ENCODE peak calls at places on chromosomes 4 and X, in five cellular contexts. One of them, this sample, is unnamed. For H3K36me3, the result is how much of the 10 kb centered on the place peaks cover.

GRCh38 chrX:97481228-97481627 is 597.5 kb downstream of the RPA4 start:
- DNase-seq in psoas muscle: no peak
- DNase-seq in gastrocnemius medialis: no peak
- DNase-seq in CD8-positive, alpha-beta T cell: no peak
- DNase-seq in sigmoid colon: no peak
- DNase-seq in this sample: no peak

GRCh38 chr4:174437324-174437723 is 85.0 kb downstream of the HPGD start:
- DNase-seq in psoas muscle: no peak
- DNase-seq in gastrocnemius medialis: no peak
- DNase-seq in CD8-positive, alpha-beta T cell: no peak
- DNase-seq in sigmoid colon: no peak
- DNase-seq in this sample: no peak

GRCh38 chr4:13047591-13047990 is 436.5 kb downstream of the RAB28 start:
- DNase-seq in psoas muscle: no peak
- DNase-seq in gastrocnemius medialis: no peak
- DNase-seq in CD8-positive, alpha-beta T cell: no peak
- DNase-seq in sigmoid colon: no peak
- DNase-seq in this sample: no peak

GRCh38 chr4:98663226-98664006 is 5.0 kb upstream of the TSPAN5 start:
- DNase-seq in psoas muscle: no peak
- DNase-seq in gastrocnemius medialis: no peak
- DNase-seq in CD8-positive, alpha-beta T cell: peak
- DNase-seq in sigmoid colon: no peak
- DNase-seq in this sample: peak

GRCh38 chr4:47530801-47531200 is 45.7 kb downstream of the ATP10D start:
- DNase-seq in psoas muscle: no peak
- DNase-seq in gastrocnemius medialis: no peak
- DNase-seq in CD8-positive, alpha-beta T cell: no peak
- DNase-seq in sigmoid colon: no peak
- DNase-seq in this sample: no peak

GRCh38 chr4:108852691-108853090 is 89.8 kb upstream of the ETNPPL start:
- DNase-seq in psoas muscle: no peak
- DNase-seq in gastrocnemius medialis: no peak
- DNase-seq in CD8-positive, alpha-beta T cell: no peak
- DNase-seq in sigmoid colon: no peak
- DNase-seq in this sample: no peak

GRCh38 chr4:29326004-29326403 is 1394.2 kb upstream of the PCDH7 start:
- DNase-seq in psoas muscle: no peak
- DNase-seq in gastrocnemius medialis: no peak
- DNase-seq in CD8-positive, alpha-beta T cell: no peak
- DNase-seq in sigmoid colon: no peak
- DNase-seq in this sample: no peak

GRCh38 chr4:111562811-111563210 is 582.4 kb upstream of the FAM241A start:
- DNase-seq in psoas muscle: no peak
- DNase-seq in gastrocnemius medialis: no peak
- DNase-seq in CD8-positive, alpha-beta T cell: no peak
- DNase-seq in sigmoid colon: no peak
- DNase-seq in this sample: no peak

GRCh38 chr4:28686618-28687017 is 1826.0 kb downstream of the STIM2 start:
- DNase-seq in psoas muscle: no peak
- DNase-seq in gastrocnemius medialis: no peak
- DNase-seq in CD8-positive, alpha-beta T cell: no peak
- DNase-seq in sigmoid colon: no peak
- DNase-seq in this sample: no peak

GRCh38 chr4:57462843-57463242 is 352.7 kb upstream of the IGFBP7 start:
- DNase-seq in psoas muscle: no peak
- DNase-seq in gastrocnemius medialis: no peak
- DNase-seq in CD8-positive, alpha-beta T cell: no peak
- DNase-seq in sigmoid colon: no peak
- DNase-seq in this sample: no peak

GRCh38 chr4:6270691-6271121 is 1.1 kb downstream of the WFS1 start:
- DNase-seq in psoas muscle: peak
- DNase-seq in gastrocnemius medialis: no peak
- DNase-seq in CD8-positive, alpha-beta T cell: no peak
- DNase-seq in sigmoid colon: no peak
- DNase-seq in this sample: no peak

GRCh38 chrX:111581086-111581485 is 69.6 kb downstream of the SERTM2 start:
- DNase-seq in psoas muscle: no peak
- DNase-seq in gastrocnemius medialis: no peak
- DNase-seq in CD8-positive, alpha-beta T cell: no peak
- DNase-seq in sigmoid colon: no peak
- DNase-seq in this sample: no peak

GRCh38 chrX:34900691-34901090 is 41.9 kb upstream of the FAM47B start:
- DNase-seq in psoas muscle: no peak
- DNase-seq in gastrocnemius medialis: no peak
- DNase-seq in CD8-positive, alpha-beta T cell: no peak
- DNase-seq in sigmoid colon: no peak
- DNase-seq in this sample: no peak

GRCh38 chrX:123308663-123309062 is 124.6 kb downstream of the GRIA3 start:
- DNase-seq in psoas muscle: no peak
- DNase-seq in gastrocnemius medialis: no peak
- DNase-seq in CD8-positive, alpha-beta T cell: no peak
- DNase-seq in sigmoid colon: no peak
- DNase-seq in this sample: no peak

GRCh38 chrX:38805294-38806053 is 4.2 kb downstream of the MID1IP1 start:
- DNase-seq in psoas muscle: peak
- DNase-seq in gastrocnemius medialis: peak
- DNase-seq in CD8-positive, alpha-beta T cell: peak
- DNase-seq in sigmoid colon: peak
- DNase-seq in this sample: peak

GRCh38 chrX:147838465-147839131 is 73.1 kb upstream of the FMR1 start:
- DNase-seq in psoas muscle: no peak
- DNase-seq in gastrocnemius medialis: no peak
- DNase-seq in CD8-positive, alpha-beta T cell: no peak
- DNase-seq in sigmoid colon: no peak
- DNase-seq in this sample: no peak

GRCh38 chrX:24702362-24703184 is 8.9 kb downstream of the POLA1 start:
- DNase-seq in psoas muscle: no peak
- DNase-seq in gastrocnemius medialis: no peak
- DNase-seq in CD8-positive, alpha-beta T cell: no peak
- DNase-seq in sigmoid colon: no peak
- DNase-seq in this sample: peak

GRCh38 chr4:79317711-79318110 is 8.2 kb downstream of the NAA11 start:
- DNase-seq in psoas muscle: no peak
- DNase-seq in gastrocnemius medialis: no peak
- DNase-seq in CD8-positive, alpha-beta T cell: no peak
- DNase-seq in sigmoid colon: no peak
- DNase-seq in this sample: no peak

GRCh38 chr4:108796173-108796572 is 33.3 kb upstream of the ETNPPL start:
- DNase-seq in psoas muscle: no peak
- DNase-seq in gastrocnemius medialis: no peak
- DNase-seq in CD8-positive, alpha-beta T cell: no peak
- DNase-seq in sigmoid colon: no peak
- DNase-seq in this sample: no peak

GRCh38 chr4:183960021-183960420 is 54.9 kb downstream of the STOX2 start:
- DNase-seq in psoas muscle: peak
- DNase-seq in gastrocnemius medialis: peak
- DNase-seq in CD8-positive, alpha-beta T cell: no peak
- DNase-seq in sigmoid colon: peak
- DNase-seq in this sample: no peak

GRCh38 chr4:162699629-162700028 is 467.1 kb downstream of the NAF1 start:
- DNase-seq in psoas muscle: no peak
- DNase-seq in gastrocnemius medialis: no peak
- DNase-seq in CD8-positive, alpha-beta T cell: no peak
- DNase-seq in sigmoid colon: no peak
- DNase-seq in this sample: no peak

GRCh38 chr4:138320030-138320429 is 77.9 kb upstream of the SLC7A11 start:
- DNase-seq in psoas muscle: no peak
- DNase-seq in gastrocnemius medialis: no peak
- DNase-seq in CD8-positive, alpha-beta T cell: no peak
- DNase-seq in sigmoid colon: no peak
- DNase-seq in this sample: no peak

GRCh38 chrX:154125356-154126040 is 18.5 kb upstream of the OPN1LW start:
- DNase-seq in psoas muscle: no peak
- DNase-seq in gastrocnemius medialis: no peak
- DNase-seq in CD8-positive, alpha-beta T cell: no peak
- DNase-seq in sigmoid colon: no peak
- DNase-seq in this sample: no peak

GRCh38 chrX:44183329-44183728 is 160.1 kb downstream of the EFHC2 start:
- DNase-seq in psoas muscle: no peak
- DNase-seq in gastrocnemius medialis: no peak
- DNase-seq in CD8-positive, alpha-beta T cell: no peak
- DNase-seq in sigmoid colon: no peak
- DNase-seq in this sample: no peak

GRCh38 chr4:134200811-134201215 is 776 bp downstream of the PABPC4L start:
- DNase-seq in psoas muscle: peak
- DNase-seq in gastrocnemius medialis: no peak
- DNase-seq in CD8-positive, alpha-beta T cell: no peak
- DNase-seq in sigmoid colon: peak
- DNase-seq in this sample: no peak

GRCh38 chr4:8198906-8199593 is at the start of gene SH3TC1:
- DNase-seq in psoas muscle: peak
- DNase-seq in gastrocnemius medialis: peak
- DNase-seq in CD8-positive, alpha-beta T cell: peak
- DNase-seq in sigmoid colon: peak
- DNase-seq in this sample: peak

GRCh38 chr4:8199594-8200301 is 658 bp downstream of the SH3TC1 start:
- DNase-seq in psoas muscle: no peak
- DNase-seq in gastrocnemius medialis: no peak
- DNase-seq in CD8-positive, alpha-beta T cell: no peak
- DNase-seq in sigmoid colon: no peak
- DNase-seq in this sample: peak

GRCh38 chr4:8202108-8202507 is 3.0 kb downstream of the SH3TC1 start:
- DNase-seq in psoas muscle: no peak
- DNase-seq in gastrocnemius medialis: no peak
- DNase-seq in CD8-positive, alpha-beta T cell: no peak
- DNase-seq in sigmoid colon: no peak
- DNase-seq in this sample: no peak

GRCh38 chr4:8201341-8201781 is 2.3 kb downstream of the SH3TC1 start:
- DNase-seq in psoas muscle: no peak
- DNase-seq in gastrocnemius medialis: no peak
- DNase-seq in CD8-positive, alpha-beta T cell: no peak
- DNase-seq in sigmoid colon: no peak
- DNase-seq in this sample: peak

DNA sequence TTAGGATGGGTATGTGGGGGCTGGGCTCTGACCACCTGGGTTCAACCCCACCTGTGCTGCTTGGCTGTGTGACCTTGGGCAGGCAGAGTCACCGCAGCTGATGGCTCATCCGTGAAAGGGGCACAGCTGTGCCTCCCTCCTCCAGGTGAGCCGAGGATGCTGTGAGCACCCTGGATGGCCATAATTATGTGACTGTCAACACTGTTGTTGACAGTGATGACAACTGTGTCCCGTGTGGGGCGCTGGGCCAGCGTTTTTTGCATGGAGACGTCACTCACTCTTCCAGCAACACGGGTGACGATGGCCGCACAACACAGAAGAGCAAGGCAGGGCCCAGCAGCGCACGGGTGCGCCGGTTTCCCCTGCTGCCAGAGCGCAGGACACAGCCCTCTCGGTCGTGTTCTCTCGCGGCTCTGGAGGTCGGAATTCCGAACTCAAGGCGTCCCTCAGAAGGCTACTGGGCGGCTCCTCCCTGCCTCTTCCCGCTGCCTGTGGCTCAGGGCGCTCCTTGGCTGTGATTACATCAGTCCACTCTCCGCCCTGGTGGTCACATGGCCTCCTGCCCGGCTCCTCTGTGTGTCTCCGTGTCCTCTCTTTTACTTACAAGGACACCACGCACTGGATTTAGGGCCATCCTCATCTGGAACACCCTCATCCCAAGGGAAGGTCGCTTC is 1.3 kb downstream of the SH3TC1 start:
- DNase-seq in psoas muscle: peak
- DNase-seq in gastrocnemius medialis: peak
- DNase-seq in CD8-positive, alpha-beta T cell: no peak
- DNase-seq in sigmoid colon: peak
- DNase-seq in this sample: peak
- H3K4me3 ChIP-seq in psoas muscle: peak
- H3K4me3 ChIP-seq in gastrocnemius medialis: peak
- H3K4me3 ChIP-seq in CD8-positive, alpha-beta T cell: peak
- H3K4me3 ChIP-seq in sigmoid colon: no peak
- H3K4me3 ChIP-seq in this sample: peak

DNA sequence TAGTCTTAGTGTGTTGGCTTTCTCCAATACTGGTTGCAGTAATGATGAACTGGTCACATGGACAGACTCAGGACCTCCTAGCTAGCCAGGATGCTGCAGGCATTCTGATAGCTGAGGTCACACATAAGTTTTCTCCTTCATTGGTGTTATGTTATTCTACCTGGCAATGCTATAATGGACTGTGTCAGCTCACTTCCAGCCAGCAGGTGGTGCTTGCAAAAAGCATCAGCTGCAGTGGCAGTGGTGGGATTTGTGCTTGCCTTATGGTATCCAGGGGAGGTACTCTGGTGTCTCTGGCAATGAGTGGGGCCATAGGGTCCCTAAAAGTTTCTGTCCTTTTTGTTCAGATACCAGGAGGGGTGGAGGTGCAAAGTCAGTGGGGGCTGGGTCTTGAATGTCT is 33.6 kb downstream of the ZNF330 start:
- DNase-seq in psoas muscle: no peak
- DNase-seq in gastrocnemius medialis: no peak
- DNase-seq in CD8-positive, alpha-beta T cell: no peak
- DNase-seq in sigmoid colon: no peak
- DNase-seq in this sample: no peak
- TF ChIP-seq CTCF in psoas muscle: no peak
- TF ChIP-seq CTCF in gastrocnemius medialis: no peak
- TF ChIP-seq CTCF in CD8-positive, alpha-beta T cell: no peak
- TF ChIP-seq CTCF in sigmoid colon: no peak
- TF ChIP-seq CTCF in this sample: peak

DNA sequence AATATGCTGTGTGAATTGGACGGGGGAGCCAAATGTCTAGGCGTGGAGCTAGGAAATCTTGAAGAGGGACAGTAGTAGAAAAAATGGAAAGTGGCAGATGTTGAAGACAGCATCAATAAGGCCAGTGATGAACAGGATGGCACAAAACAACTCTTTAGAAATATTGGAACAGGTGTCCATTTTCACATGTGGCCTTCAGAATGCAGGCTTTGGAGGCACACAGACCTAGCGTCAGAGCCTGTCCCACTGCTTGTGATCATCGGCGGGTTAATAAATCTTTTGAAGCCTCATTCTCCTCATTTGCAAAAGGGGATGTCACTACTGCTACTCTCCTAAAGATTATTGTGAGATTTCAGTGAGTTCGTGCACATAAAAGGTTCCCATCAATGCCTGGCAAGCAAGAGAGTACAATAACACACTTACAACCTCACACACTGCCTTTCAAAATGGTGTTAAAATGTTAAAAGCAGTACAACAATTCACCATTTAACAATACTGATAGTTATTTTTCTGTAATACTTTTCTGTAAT is 2.4 kb downstream of the PDLIM3 start:
- DNase-seq in psoas muscle: no peak
- DNase-seq in gastrocnemius medialis: peak
- DNase-seq in CD8-positive, alpha-beta T cell: no peak
- DNase-seq in sigmoid colon: no peak
- DNase-seq in this sample: no peak
- H3K36me3 ChIP-seq in psoas muscle: half or more
- H3K36me3 ChIP-seq in gastrocnemius medialis: under half
- H3K36me3 ChIP-seq in CD8-positive, alpha-beta T cell: under half
- H3K36me3 ChIP-seq in sigmoid colon: under half
- H3K36me3 ChIP-seq in this sample: under half

DNA sequence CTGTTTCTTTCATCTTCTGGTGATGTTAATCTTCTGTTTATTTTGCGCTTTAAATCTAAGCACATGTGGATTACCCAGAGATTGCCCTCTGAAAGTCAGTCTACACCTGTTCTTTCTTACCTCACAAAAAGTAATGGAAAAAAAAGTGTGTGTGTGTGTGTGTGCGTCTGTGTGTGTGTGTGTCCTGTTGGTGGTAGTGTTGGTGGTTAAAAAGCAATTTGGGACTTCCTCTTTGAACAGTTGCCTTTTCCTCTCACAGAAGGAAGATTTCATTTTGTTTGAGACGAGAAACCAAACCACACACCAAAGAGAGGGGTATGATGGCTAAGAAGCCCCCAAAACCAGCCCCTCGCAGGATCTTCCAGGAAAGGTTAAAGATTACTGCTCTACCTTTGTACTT is at the start of gene STAP1:
- DNase-seq in psoas muscle: no peak
- DNase-seq in gastrocnemius medialis: no peak
- DNase-seq in CD8-positive, alpha-beta T cell: no peak
- DNase-seq in sigmoid colon: no peak
- DNase-seq in this sample: peak
- H3K4me3 ChIP-seq in psoas muscle: no peak
- H3K4me3 ChIP-seq in gastrocnemius medialis: no peak
- H3K4me3 ChIP-seq in CD8-positive, alpha-beta T cell: no peak
- H3K4me3 ChIP-seq in sigmoid colon: no peak
- H3K4me3 ChIP-seq in this sample: peak